ENCODE peak calls at places on chromosomes 4 and X, in five cellular contexts. One of them, this sample, is unnamed.

GRCh38 chr4:146957252-146957651 is 11.6 kb upstream of the TTC29 start:
- DNase-seq in ACHN: peak; percentile 95
- DNase-seq in colonic mucosa: no peak
- DNase-seq in activated CD4-positive, alpha-beta T cell treated with anti-CD3 and anti-CD28 coated beads, Interleukin-2, amount 50 U/mL, for 48 hours: no peak
- DNase-seq in Karpas-422: no peak
- DNase-seq in this sample: no peak

GRCh38 chr4:850323-850945 is 24.5 kb upstream of the CPLX1 start:
- DNase-seq in Karpas-422: no peak
- DNase-seq in activated CD4-positive, alpha-beta T cell treated with anti-CD3 and anti-CD28 coated beads, Interleukin-2, amount 50 U/mL, for 48 hours: no peak
- DNase-seq in ACHN: no peak
- DNase-seq in colonic mucosa: no peak
- DNase-seq in this sample: no peak

GRCh38 chr4:149933120-149933519 is 117.5 kb upstream of the IQCM start:
- DNase-seq in colonic mucosa: no peak
- DNase-seq in Karpas-422: no peak
- DNase-seq in ACHN: no peak
- DNase-seq in activated CD4-positive, alpha-beta T cell treated with anti-CD3 and anti-CD28 coated beads, Interleukin-2, amount 50 U/mL, for 48 hours: no peak
- DNase-seq in this sample: no peak

GRCh38 chrX:150364347-150365050 is 1.4 kb downstream of the MAMLD1 start:
- DNase-seq in ACHN: peak; percentile 11
- DNase-seq in Karpas-422: peak; percentile 71
- DNase-seq in colonic mucosa: peak; percentile 24
- DNase-seq in activated CD4-positive, alpha-beta T cell treated with anti-CD3 and anti-CD28 coated beads, Interleukin-2, amount 50 U/mL, for 48 hours: peak; percentile 23
- DNase-seq in this sample: peak; percentile 21

GRCh38 chr4:55854132-55854531 is 684 bp downstream of the EXOC1 start:
- DNase-seq in Karpas-422: peak; percentile 52
- DNase-seq in activated CD4-positive, alpha-beta T cell treated with anti-CD3 and anti-CD28 coated beads, Interleukin-2, amount 50 U/mL, for 48 hours: no peak
- DNase-seq in colonic mucosa: no peak
- DNase-seq in ACHN: no peak
- DNase-seq in this sample: no peak

GRCh38 chr4:153170407-153170806 is 33.8 kb upstream of the TRIM2 start:
- DNase-seq in ACHN: no peak
- DNase-seq in activated CD4-positive, alpha-beta T cell treated with anti-CD3 and anti-CD28 coated beads, Interleukin-2, amount 50 U/mL, for 48 hours: no peak
- DNase-seq in Karpas-422: no peak
- DNase-seq in colonic mucosa: no peak
- DNase-seq in this sample: no peak

GRCh38 chrX:323721-324628 is 5.4 kb upstream of the GTPBP6 start:
- DNase-seq in Karpas-422: peak; percentile 81
- DNase-seq in activated CD4-positive, alpha-beta T cell treated with anti-CD3 and anti-CD28 coated beads, Interleukin-2, amount 50 U/mL, for 48 hours: peak; percentile 55
- DNase-seq in ACHN: peak; percentile 33
- DNase-seq in colonic mucosa: no peak
- DNase-seq in this sample: peak; percentile 50

GRCh38 chrX:66889418-66889817 is 250.5 kb upstream of the EDA2R start:
- DNase-seq in colonic mucosa: no peak
- DNase-seq in ACHN: no peak
- DNase-seq in Karpas-422: no peak
- DNase-seq in activated CD4-positive, alpha-beta T cell treated with anti-CD3 and anti-CD28 coated beads, Interleukin-2, amount 50 U/mL, for 48 hours: no peak
- DNase-seq in this sample: no peak